ENCODE peak calls at places on chromosome 10, in five cellular contexts. B is BE2C, K is tibial nerve, I is bronchial epithelial cell, H is lung. V is an unnamed sample.

GRCh38 chr10:132193907-132194552 is 7.3 kb downstream of the DPYSL4 start:
- DNase-seq in B (peak; percentile 4), K (no peak), I (no peak), H (no peak), V (no peak)

GRCh38 chr10:75137533-75138438 is 26.3 kb downstream of the SAMD8 start:
- DNase-seq in B (no peak), K (no peak), I (peak; percentile 72), H (no peak), V (no peak)

GRCh38 chr10:58397830-58398229 is 12.6 kb downstream of the TFAM start:
- DNase-seq in B (no peak), K (no peak), I (no peak), H (no peak), V (no peak)

GRCh38 chr10:71750124-71750841 is 23.0 kb downstream of the VSIR start:
- DNase-seq in B (no peak), K (no peak), I (no peak), H (no peak), V (no peak)

GRCh38 chr10:79049931-79050895 is 18.6 kb upstream of the ZMIZ1 start:
- DNase-seq in B (no peak), K (no peak), I (peak; percentile 54), H (no peak), V (no peak)

GRCh38 chr10:131440405-131441360 is 129.2 kb upstream of the TCERG1L start:
- DNase-seq in B (no peak), K (no peak), I (no peak), H (no peak), V (no peak)

GRCh38 chr10:132162021-132162531 is 24.7 kb upstream of the DPYSL4 start:
- DNase-seq in B (no peak), K (no peak), I (no peak), H (no peak), V (no peak)

GRCh38 chr10:6339891-6340290 is 137.2 kb downstream of the PFKFB3 start:
- DNase-seq in B (no peak), K (no peak), I (no peak), H (peak; percentile 38), V (no peak)

GRCh38 chr10:126950401-126951105 is 45.3 kb downstream of the DOCK1 start:
- DNase-seq in B (no peak), K (no peak), I (no peak), H (no peak), V (no peak)

GRCh38 chr10:3758491-3758970 is 26.5 kb downstream of the KLF6 start:
- DNase-seq in B (no peak), K (no peak), I (peak; percentile 16), H (no peak), V (no peak)

GRCh38 chr10:80472234-80473095 is 18.4 kb downstream of the TSPAN14 start:
- DNase-seq in B (no peak), K (no peak), I (peak; percentile 97), H (no peak), V (no peak)

GRCh38 chr10:102101152-102101551 is 19.0 kb downstream of the LDB1 start:
- DNase-seq in B (no peak), K (no peak), I (no peak), H (no peak), V (no peak)
- TF ChIP-seq CTCF in B (peak; percentile 17), K (no peak), I (peak; percentile 23), H (no peak), V (no peak)

GRCh38 chr10:33274096-33274785 is 60.2 kb downstream of the NRP1 start:
- DNase-seq in B (no peak), K (no peak), I (no peak), H (no peak), V (no peak)

GRCh38 chr10:33276282-33276923 is 58.1 kb downstream of the NRP1 start:
- DNase-seq in B (no peak), K (no peak), I (peak; percentile 73), H (no peak), V (peak; percentile 9)

GRCh38 chr10:33270971-33271370 is 63.5 kb downstream of the NRP1 start:
- DNase-seq in B (no peak), K (no peak), I (no peak), H (no peak), V (no peak)

GRCh38 chr10:33271969-33272583 is 62.4 kb downstream of the NRP1 start:
- DNase-seq in B (no peak), K (no peak), I (no peak), H (no peak), V (no peak)

DNA sequence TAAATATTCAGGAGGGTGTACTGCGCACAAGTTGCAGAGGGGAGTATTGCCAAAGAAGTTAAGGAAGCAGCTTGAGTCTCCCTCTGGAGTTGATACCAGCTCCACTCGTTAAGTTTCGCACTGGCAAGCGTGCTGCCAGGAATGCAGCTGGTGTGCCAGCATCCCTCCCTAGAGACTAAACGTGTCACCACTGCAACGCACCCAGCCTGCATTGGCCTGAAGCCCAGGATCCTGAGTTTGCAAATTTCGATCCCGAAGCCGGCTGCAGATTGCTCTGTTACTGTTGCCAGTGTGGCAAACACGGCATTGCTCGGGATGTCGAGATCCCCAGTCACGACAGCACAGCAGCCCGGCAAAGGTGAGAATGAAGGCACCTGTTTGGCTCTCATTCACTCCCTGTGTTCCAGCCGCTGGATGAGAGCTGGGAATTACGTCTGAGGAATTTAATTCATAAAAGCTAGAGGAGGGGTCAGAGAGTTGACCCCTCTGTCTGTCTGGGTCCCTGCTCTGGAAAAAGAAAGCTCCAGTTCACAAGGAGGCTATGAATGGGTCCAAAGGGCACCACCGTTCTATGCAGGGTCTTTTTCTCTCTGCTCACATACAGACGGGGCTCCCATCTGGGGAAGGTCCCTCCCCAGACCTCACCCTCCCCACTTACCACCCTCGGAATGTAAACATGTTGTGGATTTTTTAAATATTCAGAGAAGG is 61.0 kb downstream of the NRP1 start:
- DNase-seq in B (peak; percentile 85), K (peak; percentile 66), I (peak; percentile 92), H (peak; percentile 91), V (peak; percentile 77)
- TF ChIP-seq CTCF in B (no peak), K (no peak), I (peak; percentile 50), H (no peak), V (no peak)

DNA sequence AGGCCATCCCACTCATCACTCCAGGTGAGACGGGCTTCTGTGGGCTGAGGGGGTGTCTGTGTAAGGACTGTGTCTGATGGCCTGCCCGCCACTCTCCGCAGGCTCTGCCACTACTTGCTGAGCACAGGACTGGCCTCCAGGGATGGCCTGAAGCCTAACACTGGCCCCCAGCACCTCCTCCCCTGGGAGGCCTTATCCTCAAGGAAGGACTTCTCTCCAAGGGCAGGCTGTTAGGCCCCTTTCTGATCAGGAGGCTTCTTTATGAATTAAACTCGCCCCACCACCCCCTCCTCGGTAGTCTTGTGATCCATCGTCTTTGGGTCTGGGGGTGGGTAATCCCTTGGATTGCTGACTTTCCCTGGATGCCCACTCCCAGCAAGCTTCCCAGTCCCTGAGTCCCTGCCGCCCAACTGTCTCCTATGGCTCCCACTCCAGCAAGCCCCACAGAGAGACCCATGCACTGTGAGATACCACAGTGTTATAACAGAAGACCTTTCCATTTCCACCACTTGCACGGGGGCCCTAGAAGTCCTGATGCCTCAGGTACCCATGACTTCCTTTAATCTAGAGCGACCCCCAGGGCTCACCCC is 4.7 kb downstream of the FXYD4 start:
- DNase-seq in B (no peak), K (no peak), I (no peak), H (no peak), V (no peak)
- TF ChIP-seq CTCF in B (no peak), K (no peak), I (no peak), H (no peak), V (no peak)

DNA sequence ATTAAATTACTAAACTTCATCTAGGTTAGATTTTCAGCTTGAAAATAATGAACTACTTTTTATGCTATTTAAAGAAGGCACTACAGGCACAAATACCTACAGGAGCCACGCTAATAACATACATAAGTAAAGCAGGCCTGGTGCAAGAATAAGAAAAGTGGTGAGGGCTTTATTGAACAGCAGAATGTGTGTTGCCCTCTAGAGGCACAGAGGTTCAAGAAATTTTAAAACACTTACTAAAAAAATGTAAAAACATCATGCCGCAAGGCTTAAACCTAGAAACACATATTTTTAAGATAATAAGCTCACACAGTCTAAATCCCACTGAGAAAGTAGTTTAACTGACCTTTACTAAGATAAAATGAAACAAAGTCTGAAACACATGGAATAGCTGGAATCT is 20.3 kb downstream of the CACUL1 start:
- DNase-seq in B (no peak), K (no peak), I (no peak), H (no peak), V (no peak)
- TF ChIP-seq CTCF in B (peak; percentile 48), K (no peak), I (peak; percentile 11), H (no peak), V (no peak)

GRCh38 chr10:90966146-90966545 is 45.3 kb upstream of the ANKRD1 start:
- DNase-seq in B (no peak), K (no peak), I (no peak), H (no peak), V (no peak)

GRCh38 chr10:90968448-90969086 is 47.7 kb upstream of the ANKRD1 start:
- DNase-seq in B (no peak), K (no peak), I (no peak), H (no peak), V (no peak)

GRCh38 chr10:90969148-90969547 is 48.3 kb upstream of the ANKRD1 start:
- DNase-seq in B (no peak), K (no peak), I (no peak), H (no peak), V (no peak)

GRCh38 chr10:90967865-90968264 is 47.0 kb upstream of the ANKRD1 start:
- DNase-seq in B (no peak), K (no peak), I (no peak), H (no peak), V (no peak)

GRCh38 chr10:90969947-90970673 is 49.2 kb upstream of the ANKRD1 start:
- DNase-seq in B (no peak), K (no peak), I (peak; percentile 59), H (no peak), V (no peak)
- TF ChIP-seq CTCF in B (no peak), K (no peak), I (no peak), H (no peak), V (no peak)